ENCODE peak calls at places on chromosomes 3 and 15, in eight cellular contexts. K is neural progenitor cell, A is gastrocnemius medialis, B is esophagus muscularis mucosa, T is Panc1, J is tibial nerve, R is left ventricle myocardium inferior, M is PC-9. E is an unnamed sample.

GRCh38 chr3:52986049-52986448 is 59.8 kb downstream of the SFMBT1 start:
- DNase-seq in M (no peak), J (no peak), R (no peak), T (no peak), A (no peak), K (no peak), B (no peak), E (no peak)

GRCh38 chr3:11556851-11557644 is 86.7 kb downstream of the VGLL4 start:
- DNase-seq in B (no peak), K (no peak), J (peak; percentile 57), A (peak; percentile 67), R (peak; percentile 62), T (no peak), M (no peak), E (peak; percentile 30)

GRCh38 chr3:137642831-137643230 is 121.3 kb upstream of the SOX14 start:
- DNase-seq in J (no peak), M (no peak), B (no peak), A (no peak), T (no peak), K (peak; percentile 36), R (no peak), E (no peak)

GRCh38 chr15:100094127-100094510 is 247.7 kb downstream of the ADAMTS17 start:
- DNase-seq in A (no peak), K (no peak), M (no peak), T (no peak), J (no peak), R (no peak), B (no peak), E (no peak)

GRCh38 chr3:111210866-111211564 is 139.4 kb downstream of the NECTIN3 start:
- DNase-seq in T (no peak), K (peak; percentile 36), R (no peak), J (no peak), A (no peak), B (no peak), M (no peak), E (no peak)

GRCh38 chr15:48628832-48629231 is 16.7 kb downstream of the FBN1 start:
- DNase-seq in J (no peak), R (no peak), T (no peak), K (no peak), M (no peak), B (no peak), A (no peak), E (no peak)

GRCh38 chr15:26087395-26087794 is 224.3 kb upstream of the ATP10A start:
- DNase-seq in M (no peak), A (no peak), K (no peak), R (no peak), J (no peak), T (no peak), B (no peak), E (no peak)

GRCh38 chr3:38283810-38284775 is 2.0 kb downstream of the SLC22A14 start:
- DNase-seq in R (no peak), M (no peak), B (no peak), K (no peak), J (no peak), A (no peak), T (no peak), E (no peak)

GRCh38 chr3:46936733-46937250 is 39.8 kb downstream of the CCDC12 start:
- DNase-seq in R (no peak), J (no peak), B (no peak), K (no peak), T (no peak), A (no peak), M (no peak), E (no peak)

GRCh38 chr3:172153335-172153861 is 114.0 kb downstream of the FNDC3B start:
- DNase-seq in T (peak; percentile 84), R (peak; percentile 88), K (no peak), M (peak; percentile 99), J (peak; percentile 91), A (peak; percentile 95), B (peak; percentile 94), E (peak; percentile 92)

GRCh38 chr3:50238549-50239026 is 2.6 kb downstream of the GNAI2 start:
- DNase-seq in K (no peak), A (peak; percentile 91), J (peak; percentile 72), R (peak; percentile 89), M (no peak), B (no peak), T (no peak), E (no peak)

GRCh38 chr3:194280777-194281176 is 70.4 kb downstream of the CPN2 start:
- DNase-seq in M (no peak), J (no peak), A (no peak), K (no peak), B (no peak), T (no peak), R (no peak), E (no peak)

GRCh38 chr15:80801891-80802680 is 22.9 kb downstream of the CEMIP start:
- DNase-seq in A (no peak), T (no peak), B (no peak), R (no peak), K (no peak), J (no peak), M (no peak), E (no peak)

GRCh38 chr3:30467596-30468238 is 138.7 kb upstream of the TGFBR2 start:
- DNase-seq in J (no peak), A (no peak), M (no peak), B (no peak), R (no peak), T (no peak), K (no peak), E (no peak)

GRCh38 chr3:131804565-131805133 is 230.2 kb downstream of the CPNE4 start:
- DNase-seq in B (peak; percentile 31), J (no peak), A (no peak), K (no peak), M (no peak), T (no peak), R (peak; percentile 62), E (no peak)

GRCh38 chr3:160400631-160401150 is 1.2 kb downstream of the SMC4 start:
- DNase-seq in J (no peak), R (peak; percentile 21), A (no peak), B (no peak), K (peak; percentile 57), M (no peak), T (no peak), E (no peak)
- TF ChIP-seq CTCF in J (no peak), R (no peak), A (no peak), B (no peak), K (no peak), M (no peak), T (no peak), E (no peak)

GRCh38 chr3:187263270-187263669 is 28.3 kb downstream of the MASP1 start:
- DNase-seq in M (no peak), R (no peak), T (no peak), J (no peak), B (no peak), K (no peak), A (no peak), E (no peak)

GRCh38 chr3:187265461-187265955 is 26.0 kb downstream of the MASP1 start:
- DNase-seq in T (no peak), A (no peak), J (no peak), R (no peak), M (no peak), B (no peak), K (no peak), E (no peak)

GRCh38 chr3:187262360-187262759 is 29.2 kb downstream of the MASP1 start:
- DNase-seq in A (no peak), K (no peak), T (no peak), B (no peak), J (no peak), M (no peak), R (no peak), E (no peak)

GRCh38 chr3:187264946-187265345 is 26.6 kb downstream of the MASP1 start:
- DNase-seq in K (no peak), A (no peak), J (no peak), B (no peak), T (no peak), R (no peak), M (no peak), E (no peak)

GRCh38 chr3:187264051-187264450 is 27.5 kb downstream of the MASP1 start:
- DNase-seq in R (no peak), M (peak; percentile 90), B (no peak), K (no peak), A (no peak), T (no peak), J (no peak), E (no peak)
- H3K27me3 ChIP-seq in R (no peaks in the 10 kb centered on the region), M (no peaks in the 10 kb centered on the region), B (no peaks in the 10 kb centered on the region), K (no peaks in the 10 kb centered on the region), A (no peaks in the 10 kb centered on the region), T (peaks cover 14% of the 10 kb centered on the region), J (no peaks in the 10 kb centered on the region), E (no peaks in the 10 kb centered on the region)

DNA sequence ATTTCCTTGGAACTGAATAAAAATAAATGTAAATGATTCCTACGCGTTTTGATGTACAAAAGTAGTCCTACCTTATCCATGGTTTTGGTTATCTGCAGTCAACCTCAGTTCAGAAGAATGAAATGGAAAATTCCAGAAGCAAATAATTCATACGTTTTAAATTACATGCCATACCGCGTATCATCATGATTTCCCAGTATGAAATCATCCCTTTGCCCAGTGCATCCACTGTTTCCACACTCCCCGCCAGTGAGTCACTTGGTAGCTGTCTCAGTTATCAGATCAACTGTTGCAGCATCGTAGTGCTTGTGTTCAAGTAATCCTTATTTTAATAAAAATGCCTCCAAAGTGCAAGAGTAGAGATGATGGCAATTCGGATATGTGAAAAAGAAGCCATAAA is 9.1 kb upstream of the MFSD1 start:
- DNase-seq in T (no peak), B (peak; percentile 24), J (no peak), A (no peak), R (no peak), M (peak; percentile 85), K (no peak), E (peak; percentile 74)
- H3K4me3 ChIP-seq in T (no peak overlapping the region), B (no peak overlapping the region), J (no peak overlapping the region), A (no peak overlapping the region), R (no peak overlapping the region), M (peak overlapping the region; percentile 32), K (no peak overlapping the region), E (no peak overlapping the region)

GRCh38 chr3:128133273-128133883 is 9.8 kb upstream of the RUVBL1 start:
- DNase-seq in K (peak; percentile 80), M (no peak), R (no peak), T (peak; percentile 52), B (no peak), J (no peak), A (no peak), E (no peak)
- TF ChIP-seq CTCF in K (peak; percentile 68), M (peak; percentile 70), R (peak; percentile 74), T (peak; percentile 86), B (peak; percentile 48), J (peak; percentile 28), A (peak; percentile 37), E (peak; percentile 65)

GRCh38 chr15:74251187-74251811 is 15.2 kb downstream of the CCDC33 start:
- DNase-seq in A (peak; percentile 91), T (no peak), J (no peak), B (no peak), K (no peak), R (peak; percentile 87), M (no peak), E (no peak)
- H3K27me3 ChIP-seq in A (no peaks in the 10 kb centered on the region), T (no peaks in the 10 kb centered on the region), J (no peaks in the 10 kb centered on the region), B (no peaks in the 10 kb centered on the region), K (no peaks in the 10 kb centered on the region), R (peaks cover 6% of the 10 kb centered on the region), M (no peaks in the 10 kb centered on the region), E (no peaks in the 10 kb centered on the region)

E was measured in RWPE2.